ENCODE peak calls at places on chromosomes 6 and 20, in eight cellular contexts. Y, O, Z, S, J, D, N and Q are unnamed samples.
A peak's percentile ranks its signal among the peaks of the same experiment; 100 is the strongest.

GRCh38 chr20:7722564-7722963 is 217.7 kb downstream of the HAO1 start:
- DNase-seq in N (peak; percentile 30), D (no peak), Z (no peak), O (no peak), J (no peak), Y (no peak), S (no peak), Q (no peak)

GRCh38 chr20:51447097-51447764 is 95.3 kb downstream of the NFATC2 start:
- DNase-seq in Y (peak; percentile 89), J (peak; percentile 23), N (peak; percentile 95), S (no peak), Z (no peak), D (peak; percentile 88), O (peak; percentile 84), Q (peak; percentile 82)

GRCh38 chr6:7232351-7232750 is 80.6 kb downstream of the SSR1 start:
- DNase-seq in D (no peak), N (no peak), J (no peak), Y (no peak), S (no peak), Z (no peak), O (peak; percentile 47), Q (no peak)

GRCh38 chr6:127343753-127344659 is 597 bp upstream of the ECHDC1 start:
- DNase-seq in N (peak; percentile 55), Z (no peak), D (no peak), S (no peak), Y (no peak), J (peak; percentile 45), O (peak; percentile 61), Q (peak; percentile 6)

GRCh38 chr20:21534453-21534852 is 20.6 kb upstream of the NKX2-2 start:
- DNase-seq in Z (no peak), D (no peak), Y (no peak), J (no peak), S (no peak), O (no peak), N (no peak), Q (no peak)

GRCh38 chr6:75934643-75935472 is 137.6 kb downstream of the IMPG1 start:
- DNase-seq in O (peak; percentile 88), Z (no peak), Y (peak; percentile 16), N (peak; percentile 83), J (peak; percentile 94), D (peak; percentile 58), S (no peak), Q (peak; percentile 90)

GRCh38 chr20:14259691-14260090 is 77.7 kb downstream of the FLRT3 start:
- DNase-seq in J (no peak), S (no peak), Z (no peak), D (no peak), Y (no peak), O (no peak), N (no peak), Q (no peak)

GRCh38 chr6:108630050-108630714 is 69.5 kb downstream of the FOXO3 start:
- DNase-seq in O (no peak), D (no peak), Z (no peak), S (no peak), Y (no peak), N (no peak), J (no peak), Q (no peak)

GRCh38 chr6:155103816-155104366 is 108.8 kb downstream of the TIAM2 start:
- DNase-seq in O (peak; percentile 35), Y (no peak), D (no peak), J (peak; percentile 53), N (no peak), Z (no peak), S (no peak), Q (no peak)

GRCh38 chr6:107621216-107621940 is 131.5 kb downstream of the SOBP start:
- DNase-seq in J (no peak), S (no peak), D (no peak), N (no peak), Y (no peak), Z (no peak), O (no peak), Q (no peak)

GRCh38 chr20:15857131-15857784 is 716.0 kb downstream of the KIF16B start:
- DNase-seq in S (no peak), Z (no peak), D (no peak), N (no peak), Y (no peak), J (no peak), O (no peak), Q (no peak)

GRCh38 chr6:48765352-48765961 is 654.5 kb upstream of the PTCHD4 start:
- DNase-seq in N (peak; percentile 78), S (no peak), Y (no peak), D (no peak), J (peak; percentile 88), Z (no peak), O (peak; percentile 87), Q (peak; percentile 80)

GRCh38 chr20:51500311-51500710 is 42.2 kb downstream of the NFATC2 start:
- DNase-seq in D (no peak), Z (no peak), N (no peak), J (no peak), Y (no peak), S (no peak), O (no peak), Q (no peak)

GRCh38 chr6:82013561-82014275 is 233.8 kb downstream of the IBTK start:
- DNase-seq in Z (no peak), D (no peak), N (peak; percentile 81), O (peak; percentile 80), S (no peak), J (no peak), Y (no peak), Q (no peak)

GRCh38 chr20:2295886-2296544 is at the start of gene TGM3:
- DNase-seq in S (no peak), Y (no peak), D (no peak), J (no peak), N (no peak), Z (no peak), O (no peak), Q (no peak)

GRCh38 chr6:83976871-83977270 is 56.7 kb upstream of the MRAP2 start:
- DNase-seq in D (no peak), O (no peak), N (no peak), S (no peak), J (no peak), Y (no peak), Z (no peak), Q (no peak)

GRCh38 chr6:18477301-18477941 is 90.3 kb downstream of the RNF144B start:
- DNase-seq in N (peak; percentile 40), O (peak; percentile 13), J (no peak), Z (no peak), D (no peak), S (no peak), Y (no peak), Q (no peak)

GRCh38 chr6:12223383-12223782 is 66.8 kb upstream of the EDN1 start:
- DNase-seq in Y (no peak), S (no peak), N (no peak), D (no peak), Z (no peak), O (no peak), J (no peak), Q (no peak)

GRCh38 chr20:17809714-17810631 is 110.2 kb downstream of the BANF2 start:
- DNase-seq in D (no peak), N (no peak), Z (no peak), S (no peak), O (no peak), Y (no peak), J (no peak), Q (no peak)

GRCh38 chr20:63151554-63152321 is 64.2 kb downstream of the YTHDF1 start:
- DNase-seq in J (no peak), Z (no peak), D (no peak), O (peak; percentile 18), N (no peak), S (no peak), Y (no peak), Q (no peak)

GRCh38 chr6:107033136-107033535 is 5.1 kb downstream of the MTRES1 start:
- DNase-seq in Z (no peak), Y (no peak), J (no peak), N (no peak), O (no peak), S (no peak), D (no peak), Q (no peak)

GRCh38 chr6:170116643-170117042 is 174.2 kb downstream of the DLL1 start:
- DNase-seq in Y (peak; percentile 8), J (no peak), Z (no peak), S (no peak), N (no peak), O (no peak), D (no peak), Q (no peak)

GRCh38 chr6:22251331-22251730 is 45.5 kb downstream of the PRL start:
- DNase-seq in Y (no peak), N (peak; percentile 60), Z (no peak), D (peak; percentile 49), O (peak; percentile 81), J (no peak), S (no peak), Q (no peak)

GRCh38 chr20:54199721-54200176 is 8.1 kb upstream of the PFDN4 start:
- DNase-seq in S (peak; percentile 54), N (peak; percentile 81), Y (peak; percentile 36), D (peak; percentile 48), J (peak; percentile 88), O (peak; percentile 88), Z (peak; percentile 40), Q (peak; percentile 57)

GRCh38 chr20:41358230-41358629 is 8.4 kb downstream of the EMILIN3 start:
- DNase-seq in J (no peak), Z (no peak), D (no peak), S (no peak), N (no peak), O (no peak), Y (no peak), Q (no peak)

GRCh38 chr20:60510356-60510755 is 552.1 kb downstream of the CDH26 start:
- DNase-seq in S (no peak), Z (no peak), J (no peak), Y (no peak), N (no peak), O (no peak), D (no peak), Q (no peak)

GRCh38 chr6:9398794-9399373 is 963.5 kb upstream of the SLC35B3 start:
- DNase-seq in S (no peak), N (no peak), Z (no peak), D (no peak), J (peak; percentile 65), O (peak; percentile 2), Y (no peak), Q (no peak)

GRCh38 chr6:71544028-71544427 is 255.4 kb downstream of the OGFRL1 start:
- DNase-seq in D (peak; percentile 57), J (peak; percentile 54), N (peak; percentile 43), S (no peak), Z (no peak), Y (no peak), O (peak; percentile 81), Q (no peak)

GRCh38 chr20:38723069-38723981 is 961 bp upstream of the SLC32A1 start:
- DNase-seq in S (no peak), J (peak; percentile 61), O (peak; percentile 56), D (peak; percentile 13), Y (no peak), N (no peak), Z (no peak), Q (peak; percentile 29)

GRCh38 chr6:33430991-33431879 is 11.4 kb downstream of the SYNGAP1 start:
- DNase-seq in Y (peak; percentile 68), D (no peak), Z (peak; percentile 45), S (peak; percentile 80), N (peak; percentile 55), O (peak; percentile 77), J (peak; percentile 97), Q (peak; percentile 53)

GRCh38 chr6:35449287-35449881 is 2.8 kb upstream of the FANCE start:
- DNase-seq in J (peak; percentile 93), D (peak; percentile 30), Y (no peak), N (peak; percentile 69), S (no peak), Z (no peak), O (peak; percentile 85), Q (peak; percentile 50)

GRCh38 chr20:43833511-43834395 is 80.9 kb upstream of the TOX2 start:
- DNase-seq in J (no peak), S (no peak), Y (no peak), O (no peak), D (no peak), N (no peak), Z (no peak), Q (no peak)

GRCh38 chr6:134675110-134676038 is 274.5 kb downstream of the ALDH8A1 start:
- DNase-seq in D (no peak), Y (no peak), O (no peak), Z (no peak), N (no peak), S (no peak), J (peak; percentile 26), Q (no peak)

GRCh38 chr20:4120921-4121321 is 105.6 kb upstream of the RNF24 start:
- DNase-seq in D (no peak), S (no peak), N (no peak), Y (no peak), Z (no peak), J (no peak), O (no peak), Q (no peak)